ENCODE peak calls at places on chromosome 22, in six cellular contexts. S is putamen, V is T47D, O is fibroblast of the conjunctiva, Y is H4, Q is adipocyte. K is an unnamed sample.

GRCh38 chr22:20013382-20013871 is 3.2 kb downstream of the ARVCF start:
- DNase-seq in S (no peak), V (no peak), O (peak), Y (no peak), Q (peak), K (peak)

GRCh38 chr22:46936378-46936916 is 174.0 kb downstream of the TBC1D22A start:
- DNase-seq in S (no peak), V (no peak), O (no peak), Y (no peak), Q (peak), K (no peak)

GRCh38 chr22:37324340-37325023 is 42.2 kb downstream of the CYTH4 start:
- DNase-seq in S (no peak), V (no peak), O (no peak), Y (no peak), Q (no peak), K (no peak)

GRCh38 chr22:38034278-38034882 is 22.8 kb upstream of the PICK1 start:
- DNase-seq in S (peak), V (no peak), O (peak), Y (peak), Q (peak), K (peak)

GRCh38 chr22:39299829-39300178 is 19.6 kb downstream of the RPL3 start:
- DNase-seq in S (no peak), V (no peak), O (no peak), Y (peak), Q (no peak), K (no peak)

GRCh38 chr22:35400335-35400680 is 368 bp downstream of the MCM5 start:
- DNase-seq in S (no peak), V (no peak), O (no peak), Y (no peak), Q (no peak), K (no peak)

GRCh38 chr22:24982301-24983056 is 30.0 kb downstream of the KIAA1671 start:
- DNase-seq in S (no peak), V (no peak), O (no peak), Y (no peak), Q (no peak), K (no peak)

GRCh38 chr22:45537734-45538181 is 35.1 kb downstream of the FBLN1 start:
- DNase-seq in S (peak), V (no peak), O (peak), Y (peak), Q (peak), K (peak)